ENCODE peak calls at places on chromosomes 13 and 19, in seven cellular contexts. O, E, Y, Z, L, W and R are unnamed samples.

GRCh38 chr19:13953021-13953531 is 767 bp downstream of the DCAF15 start:
- DNase-seq in Y (no peak), W (peak; percentile 57), Z (peak; percentile 59), O (no peak), E (peak; percentile 54), L (peak; percentile 58), R (peak; percentile 72)

GRCh38 chr19:17779281-17779930 is 15.5 kb upstream of the B3GNT3 start:
- DNase-seq in Y (no peak), W (peak; percentile 77), E (peak; percentile 64), Z (peak; percentile 74), L (no peak), O (no peak), R (peak; percentile 70)

GRCh38 chr13:29901714-29902631 is 51.6 kb upstream of the UBL3 start:
- DNase-seq in L (peak; percentile 83), W (peak; percentile 98), E (no peak), Z (peak; percentile 98), O (peak; percentile 77), Y (no peak), R (peak; percentile 41)

GRCh38 chr19:47436712-47437401 is 17.5 kb upstream of the MEIS3 start:
- DNase-seq in O (peak; percentile 51), Y (peak; percentile 53), W (peak; percentile 43), L (peak; percentile 17), Z (peak; percentile 70), E (peak; percentile 69), R (peak; percentile 83)

GRCh38 chr19:35901055-35901644 is 810 bp upstream of the NFKBID start:
- DNase-seq in W (no peak), O (peak; percentile 64), E (no peak), Z (peak; percentile 25), L (peak; percentile 79), Y (no peak), R (no peak)

GRCh38 chr19:50921391-50922315 is 10.5 kb upstream of the KLK4 start:
- DNase-seq in E (no peak), L (no peak), O (no peak), Y (no peak), W (no peak), Z (no peak), R (no peak)

GRCh38 chr13:40168425-40169155 is 497.9 kb downstream of the FOXO1 start:
- DNase-seq in W (no peak), O (no peak), E (no peak), Z (no peak), Y (no peak), L (no peak), R (no peak)

GRCh38 chr19:15962319-15962718 is 13.5 kb downstream of the OR10H4 start:
- DNase-seq in O (no peak), E (no peak), L (no peak), Y (no peak), Z (no peak), W (no peak), R (no peak)

GRCh38 chr13:45468676-45469075 is 3.9 kb downstream of the COG3 start:
- DNase-seq in L (no peak), E (no peak), O (no peak), W (no peak), Z (no peak), Y (no peak), R (no peak)

GRCh38 chr13:46600943-46601311 is 48.0 kb downstream of the LRCH1 start:
- DNase-seq in O (no peak), Y (no peak), Z (no peak), L (no peak), W (no peak), E (no peak), R (no peak)

GRCh38 chr13:91621161-91621560 is 222.7 kb downstream of the GPC5 start:
- DNase-seq in L (no peak), O (no peak), E (no peak), Y (no peak), W (no peak), Z (no peak), R (no peak)

GRCh38 chr13:85575110-85575509 is 224.1 kb downstream of the SLITRK6 start:
- DNase-seq in Y (no peak), W (no peak), O (no peak), E (no peak), L (no peak), Z (no peak), R (no peak)

GRCh38 chr19:18155095-18156087 is 2.4 kb downstream of the PIK3R2 start:
- DNase-seq in L (no peak), Z (no peak), E (peak; percentile 34), Y (no peak), W (no peak), O (no peak), R (peak; percentile 58)

GRCh38 chr13:50071399-50071798 is 56.2 kb downstream of the KCNRG start:
- DNase-seq in Z (no peak), W (no peak), Y (no peak), O (no peak), L (no peak), E (no peak), R (no peak)

GRCh38 chr19:6232567-6232966 is 47.2 kb downstream of the MLLT1 start:
- DNase-seq in W (peak; percentile 88), E (peak; percentile 10), Z (peak; percentile 90), L (peak; percentile 83), O (peak; percentile 34), Y (no peak), R (no peak)

GRCh38 chr13:31221057-31221456 is 21.3 kb downstream of the B3GLCT start:
- DNase-seq in W (no peak), Y (no peak), E (no peak), L (no peak), Z (no peak), O (no peak), R (no peak)

GRCh38 chr19:10553943-10554381 is 10.3 kb downstream of the ATG4D start:
- DNase-seq in W (no peak), Y (peak; percentile 93), O (no peak), Z (no peak), L (no peak), E (no peak), R (no peak)

GRCh38 chr19:5035105-5035761 is 66.3 kb downstream of the KDM4B start:
- DNase-seq in Y (no peak), O (no peak), E (no peak), L (no peak), Z (no peak), W (no peak), R (peak; percentile 66)

GRCh38 chr13:99465454-99465853 is 35.8 kb upstream of the TM9SF2 start:
- DNase-seq in Y (no peak), E (no peak), W (no peak), O (no peak), Z (no peak), L (no peak), R (no peak)

GRCh38 chr19:4567584-4568071 is 8.1 kb upstream of the SEMA6B start:
- DNase-seq in Y (no peak), E (peak; percentile 78), O (no peak), L (peak; percentile 29), W (peak; percentile 35), Z (peak; percentile 72), R (peak; percentile 72)

GRCh38 chr13:48562296-48563066 is 29.6 kb upstream of the RCBTB2 start:
- DNase-seq in Z (no peak), E (no peak), L (no peak), W (no peak), O (no peak), Y (peak; percentile 57), R (no peak)

GRCh38 chr13:113744197-113745000 is 14.6 kb upstream of the TMEM255B start:
- DNase-seq in E (no peak), W (no peak), O (no peak), Y (no peak), L (no peak), Z (no peak), R (no peak)

GRCh38 chr13:29861694-29862110 is 11.3 kb upstream of the UBL3 start:
- DNase-seq in Z (no peak), E (no peak), W (peak; percentile 80), O (peak; percentile 92), Y (no peak), L (peak; percentile 99), R (no peak)

GRCh38 chr13:106599875-106600797 is 32.2 kb upstream of the ARGLU1 start:
- DNase-seq in E (no peak), Z (peak; percentile 91), O (peak; percentile 34), Y (peak; percentile 8), W (peak; percentile 90), L (peak; percentile 55), R (no peak)

GRCh38 chr13:45341799-45342584 is 1.0 kb upstream of the TPT1 start:
- DNase-seq in E (peak; percentile 47), Z (peak; percentile 61), O (no peak), Y (no peak), L (no peak), W (peak; percentile 54), R (peak; percentile 55)

GRCh38 chr19:9885077-9885552 is 50.0 kb downstream of the PIN1 start:
- DNase-seq in L (peak; percentile 10), E (peak; percentile 44), Y (no peak), O (no peak), Z (peak; percentile 74), W (peak; percentile 10), R (peak; percentile 70)

GRCh38 chr13:60454425-60454824 is 57.4 kb downstream of the TDRD3 start:
- DNase-seq in L (no peak), O (no peak), Z (no peak), Y (no peak), E (no peak), W (no peak), R (no peak)

GRCh38 chr19:30924670-30925069 is 424.6 kb downstream of the TSHZ3 start:
- DNase-seq in W (no peak), Y (no peak), E (no peak), Z (no peak), O (no peak), L (no peak), R (no peak)

GRCh38 chr13:97659602-97660001 is 225.6 kb downstream of the RAP2A start:
- DNase-seq in Z (peak; percentile 59), L (no peak), E (no peak), Y (no peak), O (no peak), W (peak; percentile 25), R (peak; percentile 65)

GRCh38 chr19:47471733-47472457 is at the start of gene SLC8A2:
- DNase-seq in W (peak; percentile 76), O (no peak), L (peak; percentile 42), E (peak; percentile 79), Y (peak; percentile 20), Z (peak; percentile 92), R (peak; percentile 85)

GRCh38 chr13:46515793-46516192 is 37.2 kb upstream of the LRCH1 start:
- DNase-seq in L (no peak), O (no peak), Y (no peak), Z (no peak), E (no peak), W (no peak), R (no peak)

GRCh38 chr13:111968611-111969010 is 98.3 kb upstream of the SOX1 start:
- DNase-seq in W (no peak), Z (no peak), L (no peak), Y (no peak), E (no peak), O (no peak), R (no peak)

GRCh38 chr13:101218484-101218883 is 197.8 kb downstream of the NALCN start:
- DNase-seq in L (no peak), E (no peak), W (peak; percentile 42), Z (no peak), Y (no peak), O (no peak), R (no peak)

GRCh38 chr13:29591310-29591709 is 4.2 kb downstream of the SLC7A1 start:
- DNase-seq in E (no peak), Z (no peak), W (peak; percentile 70), L (peak; percentile 32), Y (no peak), O (no peak), R (no peak)

GRCh38 chr13:91346848-91347211 is 657 bp upstream of the MIR17HG start:
- DNase-seq in Z (peak; percentile 10), L (no peak), Y (peak; percentile 71), W (peak; percentile 27), O (no peak), E (no peak), R (no peak)

GRCh38 chr19:17202249-17202648 is 12.9 kb upstream of the USE1 start:
- DNase-seq in L (no peak), O (no peak), E (no peak), W (no peak), Z (no peak), Y (no peak), R (no peak)

GRCh38 chr13:111893607-111894443 is 173.1 kb upstream of the SOX1 start:
- DNase-seq in Y (no peak), L (no peak), Z (no peak), O (no peak), E (no peak), W (no peak), R (no peak)